ENCODE peak calls at places on chromosomes 1 and 21, in eight cellular contexts. U, R, C, M, N, K, Y and A are unnamed samples.

GRCh38 chr1:85461216-85461945 is 3.6 kb downstream of the DDAH1 start:
- DNase-seq in K (no peak), M (no peak), Y (no peak), U (no peak), R (no peak), C (no peak), N (no peak), A (peak)

GRCh38 chr1:216929870-216930582 is 206.8 kb upstream of the ESRRG start:
- DNase-seq in Y (peak), R (no peak), N (no peak), C (no peak), K (no peak), M (no peak), U (no peak), A (no peak)

GRCh38 chr1:161090617-161091016 is 1.3 kb upstream of the NECTIN4 start:
- DNase-seq in N (no peak), K (no peak), Y (no peak), C (no peak), R (no peak), U (no peak), M (no peak), A (no peak)

GRCh38 chr1:201264072-201264471 is 19.2 kb upstream of the PKP1 start:
- DNase-seq in M (no peak), N (no peak), U (no peak), K (no peak), Y (no peak), C (no peak), R (no peak), A (no peak)

GRCh38 chr1:207875532-207875931 is 35.4 kb downstream of the CD34 start:
- DNase-seq in U (no peak), M (no peak), Y (no peak), N (no peak), R (no peak), C (no peak), K (no peak), A (no peak)

GRCh38 chr21:33300701-33301631 is 23.8 kb upstream of the IFNAR1 start:
- DNase-seq in C (no peak), Y (no peak), M (no peak), U (no peak), R (no peak), K (no peak), N (no peak), A (no peak)

GRCh38 chr21:44526096-44526997 is 13.6 kb downstream of the KRTAP10-1 start:
- DNase-seq in U (no peak), Y (no peak), K (no peak), M (no peak), R (no peak), C (no peak), N (no peak), A (no peak)

GRCh38 chr21:46151989-46152938 is 3.1 kb downstream of the FTCD start:
- DNase-seq in Y (no peak), M (no peak), K (no peak), N (no peak), R (no peak), C (no peak), U (no peak), A (no peak)

GRCh38 chr1:30319765-30320580 is 403.4 kb downstream of the MATN1 start:
- DNase-seq in N (no peak), R (no peak), Y (no peak), C (no peak), M (no peak), U (no peak), K (no peak), A (no peak)

GRCh38 chr1:237220243-237220642 is 178.3 kb downstream of the RYR2 start:
- DNase-seq in K (peak), R (no peak), N (no peak), Y (no peak), C (no peak), M (no peak), U (no peak), A (no peak)

GRCh38 chr1:48730164-48730864 is 46.4 kb downstream of the BEND5 start:
- DNase-seq in M (no peak), U (no peak), R (no peak), K (no peak), N (no peak), Y (no peak), C (no peak), A (no peak)

GRCh38 chr1:234730110-234730509 is 120.1 kb upstream of the IRF2BP2 start:
- DNase-seq in R (no peak), K (no peak), C (no peak), M (no peak), U (no peak), N (no peak), Y (no peak), A (no peak)

GRCh38 chr1:244651956-244652698 is 799 bp upstream of the DESI2 start:
- DNase-seq in M (no peak), R (no peak), C (no peak), N (no peak), Y (peak), K (peak), U (peak), A (no peak)